ENCODE peak calls at places on chromosome 15, in nine cellular contexts. G is 8988T, E is KG1, H is AG08396, I is Ammon's horn, U is amniotic epithelial cell, L is HEK293T, A is pulmonary artery endothelial cell, Z is NCI-H1417. Y is an unnamed sample.

GRCh38 chr15:29821416-29822099 is 710 bp downstream of the TJP1 start:
- DNase-seq in E (peak; percentile 3), A (peak; percentile 59), L (peak; percentile 46), H (peak; percentile 82), I (peak; percentile 76), G (peak; percentile 39), U (peak; percentile 69), Z (peak; percentile 32), Y (peak; percentile 63)

GRCh38 chr15:99424978-99425665 is 140.7 kb upstream of the MEF2A start:
- DNase-seq in I (peak; percentile 29), L (no peak), H (peak; percentile 70), U (peak; percentile 96), E (peak; percentile 33), Z (no peak), A (peak; percentile 85), G (no peak), Y (no peak)

GRCh38 chr15:90718232-90718631 is 1.1 kb downstream of the BLM start:
- DNase-seq in E (no peak), U (no peak), A (no peak), Z (no peak), I (no peak), L (no peak), G (no peak), H (no peak), Y (no peak)

GRCh38 chr15:68277131-68277604 is 377 bp upstream of the FEM1B start:
- DNase-seq in E (peak; percentile 80), H (peak; percentile 38), L (peak; percentile 53), I (peak; percentile 67), A (no peak), U (peak; percentile 56), Z (peak; percentile 63), G (no peak), Y (peak; percentile 47)

GRCh38 chr15:60634815-60635214 is 155.9 kb upstream of the ICE2 start:
- DNase-seq in A (no peak), G (no peak), Z (no peak), U (no peak), L (no peak), H (no peak), I (peak; percentile 24), E (no peak), Y (no peak)

GRCh38 chr15:80162059-80162554 is 9.3 kb downstream of the FAH start:
- DNase-seq in L (no peak), E (no peak), I (no peak), G (no peak), A (no peak), H (no peak), Z (no peak), U (peak; percentile 68), Y (no peak)

GRCh38 chr15:33131880-33132279 is 62.6 kb downstream of the FMN1 start:
- DNase-seq in E (no peak), Z (no peak), H (no peak), G (no peak), I (no peak), U (peak; percentile 67), L (no peak), A (no peak), Y (no peak)

GRCh38 chr15:101361418-101361817 is 66.4 kb upstream of the SNRPA1 start:
- DNase-seq in U (no peak), L (no peak), G (no peak), I (no peak), E (no peak), H (no peak), A (no peak), Z (no peak), Y (no peak)

GRCh38 chr15:57138260-57138895 is 219.9 kb downstream of the TCF12 start:
- DNase-seq in H (peak; percentile 32), A (no peak), U (peak; percentile 91), G (peak; percentile 12), L (peak; percentile 45), E (no peak), Z (peak; percentile 5), I (peak; percentile 60), Y (peak; percentile 65)

GRCh38 chr15:82263350-82263749 is 732 bp downstream of the SAXO2 start:
- DNase-seq in E (no peak), L (peak; percentile 6), H (no peak), I (no peak), A (no peak), G (no peak), Z (no peak), U (no peak), Y (no peak)

GRCh38 chr15:66682865-66683264 is 19.2 kb upstream of the SMAD6 start:
- DNase-seq in Z (no peak), L (no peak), H (no peak), E (no peak), A (no peak), I (no peak), U (peak; percentile 59), G (no peak), Y (no peak)

GRCh38 chr15:38589502-38589901 is 24.9 kb upstream of the RASGRP1 start:
- DNase-seq in Z (no peak), G (no peak), I (no peak), U (peak; percentile 95), H (peak; percentile 48), E (no peak), A (no peak), L (no peak), Y (no peak)

GRCh38 chr15:78102741-78103140 is 10.4 kb downstream of the SH2D7 start:
- DNase-seq in Z (no peak), G (no peak), H (no peak), A (no peak), E (no peak), I (no peak), U (no peak), L (no peak), Y (no peak)

GRCh38 chr15:73944161-73945099 is 18.2 kb downstream of the LOXL1 start:
- DNase-seq in U (peak; percentile 77), I (no peak), L (no peak), E (no peak), A (no peak), H (no peak), G (no peak), Z (no peak), Y (no peak)

GRCh38 chr15:77696871-77697270 is 64.2 kb upstream of the LINGO1 start:
- DNase-seq in H (no peak), Z (no peak), L (no peak), G (no peak), E (no peak), A (no peak), I (no peak), U (no peak), Y (no peak)

GRCh38 chr15:94229591-94230365 is 1.6 kb upstream of the MCTP2 start:
- DNase-seq in A (no peak), G (no peak), H (no peak), E (peak; percentile 35), U (no peak), Z (no peak), L (no peak), I (no peak), Y (no peak)

GRCh38 chr15:98800437-98801233 is 152.3 kb downstream of the IGF1R start:
- DNase-seq in G (no peak), H (peak; percentile 68), E (no peak), Z (peak; percentile 78), U (peak; percentile 91), I (peak; percentile 93), A (peak; percentile 91), L (peak; percentile 64), Y (peak; percentile 70)

GRCh38 chr15:88141490-88141889 is 115.0 kb downstream of the NTRK3 start:
- DNase-seq in H (no peak), Z (no peak), L (no peak), E (no peak), I (no peak), U (no peak), G (no peak), A (no peak), Y (no peak)

GRCh38 chr15:94029495-94029894 is 201.9 kb upstream of the MCTP2 start:
- DNase-seq in A (no peak), E (no peak), L (no peak), U (peak; percentile 52), Z (no peak), H (no peak), G (no peak), I (no peak), Y (no peak)

GRCh38 chr15:42037650-42038049 is 16.8 kb upstream of the PLA2G4E start:
- DNase-seq in E (no peak), A (no peak), L (no peak), H (no peak), U (no peak), Z (peak; percentile 0), I (no peak), G (no peak), Y (peak; percentile 2)

GRCh38 chr15:75177360-75178071 is 24.2 kb upstream of the C15orf39 start:
- DNase-seq in G (no peak), U (no peak), E (no peak), H (no peak), A (no peak), L (no peak), I (peak; percentile 10), Z (no peak), Y (no peak)

GRCh38 chr15:51681303-51681963 is at the start of gene SCG3:
- DNase-seq in A (peak; percentile 13), E (peak; percentile 55), U (peak; percentile 72), I (peak; percentile 93), H (peak; percentile 32), L (peak; percentile 70), Z (peak; percentile 80), G (no peak), Y (peak; percentile 88)

GRCh38 chr15:68415061-68415460 is 16.9 kb downstream of the ITGA11 start:
- DNase-seq in I (no peak), A (no peak), U (no peak), H (no peak), Z (no peak), L (no peak), E (no peak), G (no peak), Y (no peak)

GRCh38 chr15:57767526-57767925 is 61.0 kb downstream of the POLR2M start:
- DNase-seq in A (no peak), H (no peak), Z (no peak), I (no peak), E (no peak), G (no peak), L (no peak), U (no peak), Y (no peak)

GRCh38 chr15:84001655-84002054 is 233.9 kb upstream of the GOLGA6L4 start:
- DNase-seq in H (no peak), I (no peak), A (no peak), E (no peak), Z (no peak), L (no peak), G (no peak), U (no peak), Y (no peak)

Y was measured in iPS-NIHi11.